ENCODE peak calls at places on chromosomes 11 and 22, in nine cellular contexts. One of them, this sample, is unnamed.

GRCh38 chr11:34926101-34926830 is 9.8 kb downstream of the PDHX start:
- DNase-seq in DMS153: peak
- DNase-seq in A172: peak
- DNase-seq in SK-MEL-5: peak
- DNase-seq in fibroblast of mammary gland: peak
- DNase-seq in occipital lobe: no peak
- DNase-seq in heart right ventricle: no peak
- DNase-seq in COR-L47: peak
- DNase-seq in psoas muscle: no peak
- DNase-seq in this sample: no peak

GRCh38 chr11:18696638-18697225 is 1.8 kb upstream of the TMEM86A start:
- DNase-seq in COR-L47: no peak
- DNase-seq in DMS153: no peak
- DNase-seq in A172: peak
- DNase-seq in SK-MEL-5: no peak
- DNase-seq in heart right ventricle: no peak
- DNase-seq in psoas muscle: no peak
- DNase-seq in fibroblast of mammary gland: peak
- DNase-seq in occipital lobe: no peak
- DNase-seq in this sample: no peak

GRCh38 chr11:90392692-90393091 is 169.8 kb upstream of the CHORDC1 start:
- DNase-seq in psoas muscle: no peak
- DNase-seq in heart right ventricle: no peak
- DNase-seq in DMS153: no peak
- DNase-seq in SK-MEL-5: peak
- DNase-seq in COR-L47: no peak
- DNase-seq in occipital lobe: no peak
- DNase-seq in A172: no peak
- DNase-seq in fibroblast of mammary gland: no peak
- DNase-seq in this sample: no peak

GRCh38 chr11:120863359-120863758 is 160.5 kb upstream of the TBCEL start:
- DNase-seq in COR-L47: no peak
- DNase-seq in occipital lobe: no peak
- DNase-seq in fibroblast of mammary gland: peak
- DNase-seq in SK-MEL-5: no peak
- DNase-seq in DMS153: no peak
- DNase-seq in A172: no peak
- DNase-seq in heart right ventricle: no peak
- DNase-seq in psoas muscle: no peak
- DNase-seq in this sample: no peak

GRCh38 chr11:62018978-62019664 is 51.7 kb upstream of the FTH1 start:
- DNase-seq in fibroblast of mammary gland: no peak
- DNase-seq in DMS153: no peak
- DNase-seq in psoas muscle: no peak
- DNase-seq in SK-MEL-5: no peak
- DNase-seq in COR-L47: no peak
- DNase-seq in occipital lobe: no peak
- DNase-seq in A172: no peak
- DNase-seq in heart right ventricle: no peak
- DNase-seq in this sample: no peak

GRCh38 chr22:31540966-31541365 is 44.6 kb downstream of the SFI1 start:
- DNase-seq in occipital lobe: peak
- DNase-seq in COR-L47: no peak
- DNase-seq in heart right ventricle: no peak
- DNase-seq in A172: no peak
- DNase-seq in psoas muscle: no peak
- DNase-seq in SK-MEL-5: no peak
- DNase-seq in fibroblast of mammary gland: no peak
- DNase-seq in DMS153: no peak
- DNase-seq in this sample: no peak

GRCh38 chr22:36860821-36861659 is at the start of gene NCF4:
- DNase-seq in DMS153: no peak
- DNase-seq in SK-MEL-5: no peak
- DNase-seq in fibroblast of mammary gland: no peak
- DNase-seq in psoas muscle: peak
- DNase-seq in COR-L47: no peak
- DNase-seq in A172: no peak
- DNase-seq in heart right ventricle: peak
- DNase-seq in occipital lobe: peak
- DNase-seq in this sample: peak

GRCh38 chr22:48141301-48141700 is 1378.9 kb downstream of the TBC1D22A start:
- DNase-seq in SK-MEL-5: no peak
- DNase-seq in A172: no peak
- DNase-seq in DMS153: no peak
- DNase-seq in psoas muscle: no peak
- DNase-seq in heart right ventricle: no peak
- DNase-seq in COR-L47: no peak
- DNase-seq in fibroblast of mammary gland: no peak
- DNase-seq in occipital lobe: no peak
- DNase-seq in this sample: no peak

GRCh38 chr22:43181321-43182076 is 5.4 kb downstream of the TTLL12 start:
- DNase-seq in occipital lobe: no peak
- DNase-seq in fibroblast of mammary gland: no peak
- DNase-seq in COR-L47: no peak
- DNase-seq in A172: no peak
- DNase-seq in SK-MEL-5: no peak
- DNase-seq in heart right ventricle: no peak
- DNase-seq in psoas muscle: no peak
- DNase-seq in DMS153: no peak
- DNase-seq in this sample: no peak

GRCh38 chr11:6962141-6962540 is 35.9 kb downstream of the ZNF215 start:
- DNase-seq in COR-L47: no peak
- DNase-seq in SK-MEL-5: no peak
- DNase-seq in psoas muscle: no peak
- DNase-seq in DMS153: no peak
- DNase-seq in fibroblast of mammary gland: no peak
- DNase-seq in heart right ventricle: no peak
- DNase-seq in A172: no peak
- DNase-seq in occipital lobe: no peak
- DNase-seq in this sample: no peak

GRCh38 chr11:132623496-132623895 is 908.8 kb downstream of the OPCML start:
- DNase-seq in heart right ventricle: no peak
- DNase-seq in psoas muscle: no peak
- DNase-seq in SK-MEL-5: no peak
- DNase-seq in DMS153: no peak
- DNase-seq in COR-L47: no peak
- DNase-seq in fibroblast of mammary gland: no peak
- DNase-seq in A172: no peak
- DNase-seq in occipital lobe: no peak
- DNase-seq in this sample: no peak

This sample was measured in left lung.